ENCODE peak calls at places on chromosomes 12 and 14, in ten cellular contexts. One of them, this sample, is unnamed.

GRCh38 chr12:124898200-124898950 is 16.1 kb downstream of the UBC start:
- DNase-seq in HL-60: no peak
- DNase-seq in HFF-Myc: no peak
- DNase-seq in GM20000: peak
- DNase-seq in neural crest cell: no peak
- DNase-seq in choroid plexus epithelial cell: no peak
- DNase-seq in CD8-positive, alpha-beta T cell: peak
- DNase-seq in uterus: no peak
- DNase-seq in CD4-positive, alpha-beta T cell: peak
- DNase-seq in endodermal cell: peak
- DNase-seq in this sample: no peak

GRCh38 chr12:40107803-40108620 is 2.1 kb upstream of the SLC2A13 start:
- DNase-seq in HL-60: no peak
- DNase-seq in HFF-Myc: no peak
- DNase-seq in GM20000: no peak
- DNase-seq in neural crest cell: no peak
- DNase-seq in choroid plexus epithelial cell: no peak
- DNase-seq in CD8-positive, alpha-beta T cell: no peak
- DNase-seq in uterus: no peak
- DNase-seq in CD4-positive, alpha-beta T cell: no peak
- DNase-seq in endodermal cell: no peak
- DNase-seq in this sample: no peak

GRCh38 chr12:113149361-113150150 is at the start of gene CFAP73:
- DNase-seq in HL-60: no peak
- DNase-seq in HFF-Myc: peak
- DNase-seq in GM20000: no peak
- DNase-seq in neural crest cell: peak
- DNase-seq in choroid plexus epithelial cell: peak
- DNase-seq in CD8-positive, alpha-beta T cell: no peak
- DNase-seq in uterus: no peak
- DNase-seq in CD4-positive, alpha-beta T cell: no peak
- DNase-seq in endodermal cell: peak
- DNase-seq in this sample: no peak

GRCh38 chr12:49637401-49637800 is 14.0 kb downstream of the PRPF40B start:
- DNase-seq in HL-60: no peak
- DNase-seq in HFF-Myc: no peak
- DNase-seq in GM20000: no peak
- DNase-seq in neural crest cell: no peak
- DNase-seq in choroid plexus epithelial cell: peak
- DNase-seq in CD8-positive, alpha-beta T cell: no peak
- DNase-seq in uterus: no peak
- DNase-seq in CD4-positive, alpha-beta T cell: no peak
- DNase-seq in endodermal cell: peak
- DNase-seq in this sample: no peak

GRCh38 chr12:2333516-2333915 is 280.7 kb downstream of the CACNA1C start:
- DNase-seq in HL-60: no peak
- DNase-seq in HFF-Myc: no peak
- DNase-seq in GM20000: no peak
- DNase-seq in neural crest cell: peak
- DNase-seq in choroid plexus epithelial cell: no peak
- DNase-seq in CD8-positive, alpha-beta T cell: no peak
- DNase-seq in uterus: no peak
- DNase-seq in CD4-positive, alpha-beta T cell: no peak
- DNase-seq in endodermal cell: no peak
- DNase-seq in this sample: no peak

GRCh38 chr14:38211258-38211735 is 3.6 kb downstream of the SSTR1 start:
- DNase-seq in HL-60: no peak
- DNase-seq in HFF-Myc: no peak
- DNase-seq in GM20000: no peak
- DNase-seq in neural crest cell: no peak
- DNase-seq in choroid plexus epithelial cell: no peak
- DNase-seq in CD8-positive, alpha-beta T cell: no peak
- DNase-seq in uterus: no peak
- DNase-seq in CD4-positive, alpha-beta T cell: no peak
- DNase-seq in endodermal cell: peak
- DNase-seq in this sample: no peak

GRCh38 chr12:57627504-57628279 is 5.3 kb downstream of the B4GALNT1 start:
- DNase-seq in HL-60: no peak
- DNase-seq in HFF-Myc: no peak
- DNase-seq in GM20000: no peak
- DNase-seq in neural crest cell: no peak
- DNase-seq in choroid plexus epithelial cell: no peak
- DNase-seq in CD8-positive, alpha-beta T cell: no peak
- DNase-seq in uterus: no peak
- DNase-seq in CD4-positive, alpha-beta T cell: no peak
- DNase-seq in endodermal cell: peak
- DNase-seq in this sample: no peak

GRCh38 chr12:58095002-58095401 is 153.6 kb downstream of the ATP23 start:
- DNase-seq in HL-60: no peak
- DNase-seq in HFF-Myc: no peak
- DNase-seq in GM20000: peak
- DNase-seq in neural crest cell: no peak
- DNase-seq in choroid plexus epithelial cell: no peak
- DNase-seq in CD8-positive, alpha-beta T cell: no peak
- DNase-seq in uterus: no peak
- DNase-seq in CD4-positive, alpha-beta T cell: no peak
- DNase-seq in endodermal cell: no peak
- DNase-seq in this sample: no peak

GRCh38 chr12:91442535-91442934 is 259.9 kb upstream of the DCN start:
- DNase-seq in HL-60: no peak
- DNase-seq in HFF-Myc: no peak
- DNase-seq in GM20000: no peak
- DNase-seq in neural crest cell: no peak
- DNase-seq in choroid plexus epithelial cell: no peak
- DNase-seq in CD8-positive, alpha-beta T cell: no peak
- DNase-seq in uterus: no peak
- DNase-seq in CD4-positive, alpha-beta T cell: no peak
- DNase-seq in endodermal cell: no peak
- DNase-seq in this sample: no peak

GRCh38 chr12:49295087-49296001 is at the start of gene PRPH:
- DNase-seq in HL-60: no peak
- DNase-seq in HFF-Myc: no peak
- DNase-seq in GM20000: peak
- DNase-seq in neural crest cell: no peak
- DNase-seq in choroid plexus epithelial cell: no peak
- DNase-seq in CD8-positive, alpha-beta T cell: no peak
- DNase-seq in uterus: no peak
- DNase-seq in CD4-positive, alpha-beta T cell: no peak
- DNase-seq in endodermal cell: peak
- DNase-seq in this sample: no peak

GRCh38 chr14:79278798-79279644 is 932.3 kb downstream of the DIO2 start:
- DNase-seq in HL-60: no peak
- DNase-seq in HFF-Myc: peak
- DNase-seq in GM20000: peak
- DNase-seq in neural crest cell: peak
- DNase-seq in choroid plexus epithelial cell: peak
- DNase-seq in CD8-positive, alpha-beta T cell: no peak
- DNase-seq in uterus: peak
- DNase-seq in CD4-positive, alpha-beta T cell: no peak
- DNase-seq in endodermal cell: peak
- DNase-seq in this sample: peak

DNA sequence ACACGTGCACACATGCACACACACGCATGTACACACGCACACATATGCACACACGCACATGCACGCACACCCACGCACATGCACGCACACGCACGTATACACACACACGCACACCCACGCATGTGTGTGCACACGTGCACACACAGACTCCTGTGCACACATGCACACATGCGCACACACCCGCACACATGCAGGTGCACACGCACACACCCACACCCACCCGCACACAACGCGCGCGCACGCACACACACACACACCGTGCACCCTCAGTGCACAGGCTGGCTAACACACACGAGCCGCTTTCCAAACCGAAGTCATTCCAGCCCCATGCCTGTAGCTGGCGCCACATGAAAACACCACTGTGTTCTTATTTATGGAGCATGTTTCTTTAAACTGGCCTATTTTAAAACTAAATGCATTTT is 45.3 kb downstream of the GALNT9 start:
- DNase-seq in HL-60: no peak
- DNase-seq in HFF-Myc: no peak
- DNase-seq in GM20000: no peak
- DNase-seq in neural crest cell: no peak
- DNase-seq in choroid plexus epithelial cell: peak
- DNase-seq in CD8-positive, alpha-beta T cell: no peak
- DNase-seq in uterus: no peak
- DNase-seq in CD4-positive, alpha-beta T cell: no peak
- DNase-seq in endodermal cell: no peak
- DNase-seq in this sample: no peak
- TF ChIP-seq CTCF in HL-60: no peak
- TF ChIP-seq CTCF in HFF-Myc: peak
- TF ChIP-seq CTCF in GM20000: no peak
- TF ChIP-seq CTCF in neural crest cell: peak
- TF ChIP-seq CTCF in choroid plexus epithelial cell: peak
- TF ChIP-seq CTCF in CD8-positive, alpha-beta T cell: no peak
- TF ChIP-seq CTCF in uterus: no peak
- TF ChIP-seq CTCF in CD4-positive, alpha-beta T cell: no peak
- TF ChIP-seq CTCF in endodermal cell: peak
- TF ChIP-seq CTCF in this sample: no peak

GRCh38 chr12:85920324-85920947 is 46.3 kb downstream of the NTS start:
- DNase-seq in HL-60: no peak
- DNase-seq in HFF-Myc: peak
- DNase-seq in GM20000: peak
- DNase-seq in neural crest cell: no peak
- DNase-seq in choroid plexus epithelial cell: peak
- DNase-seq in CD8-positive, alpha-beta T cell: no peak
- DNase-seq in uterus: no peak
- DNase-seq in CD4-positive, alpha-beta T cell: no peak
- DNase-seq in endodermal cell: no peak
- DNase-seq in this sample: no peak

GRCh38 chr12:85923767-85924331 is 49.8 kb downstream of the NTS start:
- DNase-seq in HL-60: no peak
- DNase-seq in HFF-Myc: peak
- DNase-seq in GM20000: peak
- DNase-seq in neural crest cell: no peak
- DNase-seq in choroid plexus epithelial cell: peak
- DNase-seq in CD8-positive, alpha-beta T cell: no peak
- DNase-seq in uterus: no peak
- DNase-seq in CD4-positive, alpha-beta T cell: no peak
- DNase-seq in endodermal cell: no peak
- DNase-seq in this sample: no peak
- TF ChIP-seq CTCF in HL-60: peak
- TF ChIP-seq CTCF in HFF-Myc: peak
- TF ChIP-seq CTCF in GM20000: no peak
- TF ChIP-seq CTCF in neural crest cell: peak
- TF ChIP-seq CTCF in choroid plexus epithelial cell: peak
- TF ChIP-seq CTCF in CD8-positive, alpha-beta T cell: no peak
- TF ChIP-seq CTCF in uterus: no peak
- TF ChIP-seq CTCF in CD4-positive, alpha-beta T cell: no peak
- TF ChIP-seq CTCF in endodermal cell: peak
- TF ChIP-seq CTCF in this sample: no peak

DNA sequence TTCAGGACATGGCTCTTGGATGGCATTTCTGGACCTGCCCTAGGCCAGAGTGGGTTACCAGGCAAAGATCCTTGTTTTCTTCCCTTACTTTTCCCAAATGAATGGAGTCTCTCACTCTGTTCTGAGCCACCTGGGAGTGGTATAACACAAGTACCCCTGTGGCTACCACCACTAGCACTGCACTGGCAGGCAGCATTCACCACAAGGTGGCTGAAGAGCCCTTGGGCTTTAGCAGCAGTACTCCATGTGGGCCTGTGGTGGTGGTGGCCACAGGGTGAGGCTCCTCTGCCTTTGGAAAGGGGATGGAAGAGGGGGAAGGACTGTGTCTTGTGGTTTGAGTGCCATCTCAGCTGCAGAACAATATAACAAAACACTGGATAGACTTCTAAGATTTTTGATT is 38.0 kb upstream of the LMNTD1 start:
- DNase-seq in HL-60: no peak
- DNase-seq in HFF-Myc: no peak
- DNase-seq in GM20000: no peak
- DNase-seq in neural crest cell: no peak
- DNase-seq in choroid plexus epithelial cell: peak
- DNase-seq in CD8-positive, alpha-beta T cell: no peak
- DNase-seq in uterus: no peak
- DNase-seq in CD4-positive, alpha-beta T cell: no peak
- DNase-seq in endodermal cell: peak
- DNase-seq in this sample: no peak
- TF ChIP-seq CTCF in HL-60: no peak
- TF ChIP-seq CTCF in HFF-Myc: peak
- TF ChIP-seq CTCF in GM20000: no peak
- TF ChIP-seq CTCF in neural crest cell: no peak
- TF ChIP-seq CTCF in choroid plexus epithelial cell: peak
- TF ChIP-seq CTCF in CD8-positive, alpha-beta T cell: no peak
- TF ChIP-seq CTCF in uterus: no peak
- TF ChIP-seq CTCF in CD4-positive, alpha-beta T cell: no peak
- TF ChIP-seq CTCF in endodermal cell: peak
- TF ChIP-seq CTCF in this sample: no peak

DNA sequence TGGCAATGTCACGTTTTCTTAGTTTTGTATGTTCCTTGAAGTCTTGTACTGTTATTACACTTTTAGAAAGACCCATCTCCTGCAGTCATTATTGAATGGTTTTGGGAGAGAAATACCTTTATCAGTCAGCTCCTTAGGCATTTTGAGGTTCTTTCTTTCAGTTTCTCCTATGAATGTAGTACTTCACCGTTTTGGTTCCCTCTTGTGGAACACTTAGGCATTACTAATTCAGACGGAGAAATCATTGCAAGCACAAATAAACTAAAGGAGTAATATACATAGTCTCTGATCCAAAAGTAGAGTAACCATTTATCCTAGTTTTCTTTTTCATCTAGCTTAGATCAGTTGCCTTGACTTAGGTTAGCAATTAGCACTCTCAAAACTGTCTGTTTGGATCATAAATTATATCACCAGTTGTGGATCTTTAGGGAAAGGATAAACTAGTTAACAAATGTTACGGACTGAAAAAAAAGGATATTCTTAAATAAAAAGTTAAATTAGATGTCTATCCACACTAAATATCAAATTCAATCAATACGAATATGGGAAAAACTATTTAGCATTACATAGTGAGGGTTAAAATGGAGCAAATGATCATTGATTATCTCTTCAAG is 1538.3 kb upstream of the SEL1L start:
- DNase-seq in HL-60: no peak
- DNase-seq in HFF-Myc: peak
- DNase-seq in GM20000: no peak
- DNase-seq in neural crest cell: no peak
- DNase-seq in choroid plexus epithelial cell: peak
- DNase-seq in CD8-positive, alpha-beta T cell: no peak
- DNase-seq in uterus: no peak
- DNase-seq in CD4-positive, alpha-beta T cell: no peak
- DNase-seq in endodermal cell: no peak
- DNase-seq in this sample: no peak
- TF ChIP-seq CTCF in HL-60: no peak
- TF ChIP-seq CTCF in HFF-Myc: no peak
- TF ChIP-seq CTCF in GM20000: peak
- TF ChIP-seq CTCF in neural crest cell: peak
- TF ChIP-seq CTCF in choroid plexus epithelial cell: peak
- TF ChIP-seq CTCF in CD8-positive, alpha-beta T cell: no peak
- TF ChIP-seq CTCF in uterus: no peak
- TF ChIP-seq CTCF in CD4-positive, alpha-beta T cell: no peak
- TF ChIP-seq CTCF in endodermal cell: peak
- TF ChIP-seq CTCF in this sample: no peak

DNA sequence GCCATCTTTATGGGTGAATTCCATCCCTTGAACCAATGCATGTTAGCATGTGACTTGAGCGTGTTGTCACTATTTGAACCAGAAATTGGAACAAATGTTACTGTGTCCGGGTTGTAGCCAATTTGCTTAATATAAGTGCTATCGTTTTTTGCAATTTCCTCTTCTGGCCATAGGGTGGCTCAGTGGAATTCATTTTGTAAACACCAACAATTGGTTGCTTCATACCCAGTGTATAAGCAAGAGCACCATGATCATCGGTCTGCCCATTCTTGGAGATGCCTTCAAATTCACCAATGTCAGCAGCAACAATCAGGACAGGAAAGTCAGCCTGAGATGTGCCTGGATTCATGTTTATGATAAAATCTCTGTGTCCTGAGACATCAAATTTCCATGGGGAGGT is 5.0 kb upstream of the NEDD1 start:
- DNase-seq in HL-60: no peak
- DNase-seq in HFF-Myc: no peak
- DNase-seq in GM20000: no peak
- DNase-seq in neural crest cell: no peak
- DNase-seq in choroid plexus epithelial cell: peak
- DNase-seq in CD8-positive, alpha-beta T cell: no peak
- DNase-seq in uterus: no peak
- DNase-seq in CD4-positive, alpha-beta T cell: no peak
- DNase-seq in endodermal cell: no peak
- DNase-seq in this sample: no peak
- TF ChIP-seq CTCF in HL-60: no peak
- TF ChIP-seq CTCF in HFF-Myc: peak
- TF ChIP-seq CTCF in GM20000: peak
- TF ChIP-seq CTCF in neural crest cell: peak
- TF ChIP-seq CTCF in choroid plexus epithelial cell: peak
- TF ChIP-seq CTCF in CD8-positive, alpha-beta T cell: no peak
- TF ChIP-seq CTCF in uterus: no peak
- TF ChIP-seq CTCF in CD4-positive, alpha-beta T cell: no peak
- TF ChIP-seq CTCF in endodermal cell: peak
- TF ChIP-seq CTCF in this sample: no peak